ENCODE peak calls at places on chromosome 10, in seven cellular contexts. Q, D, N, K, P, H and L are unnamed samples.

GRCh38 chr10:124576526-124577420 is 115.2 kb downstream of the LHPP start:
- DNase-seq in Q (no peak), D (peak; percentile 35), N (no peak), K (peak; percentile 47), P (no peak), H (no peak), L (no peak)

GRCh38 chr10:94115725-94116124 is 122.0 kb downstream of the PLCE1 start:
- DNase-seq in Q (no peak), D (no peak), N (peak; percentile 40), K (no peak), P (no peak), H (no peak), L (no peak)

GRCh38 chr10:113732966-113733365 is 18.5 kb upstream of the PLEKHS1 start:
- DNase-seq in Q (no peak), D (no peak), N (no peak), K (no peak), P (no peak), H (no peak), L (no peak)

GRCh38 chr10:18689498-18689897 is 30.3 kb downstream of the ARL5B start:
- DNase-seq in Q (no peak), D (no peak), N (no peak), K (no peak), P (no peak), H (no peak), L (no peak)

GRCh38 chr10:14645239-14645960 is 129.3 kb downstream of the FAM107B start:
- DNase-seq in Q (no peak), D (no peak), N (no peak), K (no peak), P (no peak), H (no peak), L (no peak)

GRCh38 chr10:78193189-78193588 is 159.5 kb downstream of the RPS24 start:
- DNase-seq in Q (no peak), D (no peak), N (no peak), K (no peak), P (no peak), H (no peak), L (no peak)

GRCh38 chr10:127813290-127813689 is 76.3 kb downstream of the FOXI2 start:
- DNase-seq in Q (no peak), D (no peak), N (peak; percentile 16), K (no peak), P (no peak), H (no peak), L (no peak)

GRCh38 chr10:22693371-22693784 is 21.0 kb downstream of the PIP4K2A start:
- DNase-seq in Q (no peak), D (no peak), N (no peak), K (no peak), P (no peak), H (no peak), L (no peak)

GRCh38 chr10:78805176-78805575 is 263.6 kb upstream of the ZMIZ1 start:
- DNase-seq in Q (peak; percentile 84), D (peak; percentile 83), N (no peak), K (no peak), P (peak; percentile 40), H (no peak), L (peak; percentile 50)

GRCh38 chr10:127547997-127548396 is 1.1 kb upstream of the NPS start:
- DNase-seq in Q (no peak), D (no peak), N (no peak), K (no peak), P (no peak), H (no peak), L (no peak)

GRCh38 chr10:31926765-31927596 is 1.6 kb downstream of the ARHGAP12 start:
- DNase-seq in Q (no peak), D (no peak), N (no peak), K (no peak), P (no peak), H (no peak), L (no peak)

GRCh38 chr10:124470544-124471449 is 9.2 kb downstream of the LHPP start:
- DNase-seq in Q (no peak), D (no peak), N (no peak), K (no peak), P (no peak), H (no peak), L (no peak)

GRCh38 chr10:61903991-61904350 is 2.5 kb downstream of the ARID5B start:
- DNase-seq in Q (no peak), D (no peak), N (no peak), K (no peak), P (no peak), H (no peak), L (no peak)

DNA sequence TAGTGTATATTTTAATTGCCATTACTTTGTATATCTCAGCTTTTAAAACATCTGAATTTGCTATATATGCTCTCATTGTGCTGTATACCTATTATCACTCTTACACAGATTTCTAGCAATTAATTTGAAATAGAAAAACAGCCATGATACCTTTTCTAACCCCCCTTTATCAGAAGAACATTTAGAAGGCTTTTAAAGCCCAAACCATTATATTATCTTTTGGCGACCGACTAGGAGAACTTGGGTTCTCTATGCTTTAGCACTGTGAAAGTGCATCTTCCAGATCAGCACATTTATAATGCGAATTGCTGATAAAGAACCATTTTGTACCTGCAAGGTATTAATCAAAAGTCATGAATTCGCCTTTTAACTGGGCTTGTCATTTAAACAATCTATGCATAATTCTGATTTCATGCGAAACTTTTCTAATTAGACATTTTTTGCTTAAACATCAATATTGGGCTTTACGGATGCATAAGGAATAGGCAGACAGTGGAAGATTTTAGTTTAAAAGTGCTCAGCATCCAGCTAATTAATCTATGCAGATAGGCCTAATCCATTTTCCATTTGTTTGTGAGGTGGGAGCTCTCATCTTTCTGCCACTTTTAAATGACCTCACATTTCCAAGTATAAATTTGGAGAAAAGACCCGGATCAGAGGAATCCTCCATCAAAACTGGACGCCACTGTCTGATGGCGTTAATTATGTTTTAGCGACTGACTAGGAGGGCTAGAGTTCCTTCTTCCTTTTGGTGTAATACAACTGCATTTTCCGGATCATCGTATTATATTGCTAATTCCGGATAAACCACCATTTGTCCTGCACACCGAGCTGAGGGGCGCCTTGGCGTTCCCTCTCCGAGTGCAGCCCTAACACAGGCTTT is 1.1 kb upstream of the MLLT10 start:
- DNase-seq in Q (no peak), D (no peak), N (no peak), K (no peak), P (no peak), H (no peak), L (no peak)
- H3K27ac ChIP-seq in Q (peak overlapping the region; percentile 93), D (peak overlapping the region; percentile 99), N (peak overlapping the region; percentile 76), K (peak overlapping the region; percentile 97), P (peak overlapping the region; percentile 98), H (peak overlapping the region; percentile 96), L (peak overlapping the region; percentile 94)

GRCh38 chr10:101782811-101783735 is at the start of gene NPM3:
- DNase-seq in Q (peak; percentile 83), D (peak; percentile 89), N (peak; percentile 59), K (peak; percentile 94), P (peak; percentile 81), H (no peak), L (peak; percentile 86)
- TF ChIP-seq POLR2A in Q (no peak), D (no peak), N (peak; percentile 65), K (no peak), P (no peak), H (no peak), L (peak; percentile 18)

GRCh38 chr10:111923032-111923431 is 260.5 kb downstream of the GPAM start:
- DNase-seq in Q (no peak), D (no peak), N (no peak), K (no peak), P (no peak), H (no peak), L (no peak)

GRCh38 chr10:111921821-111922220 is 261.7 kb downstream of the GPAM start:
- DNase-seq in Q (no peak), D (no peak), N (no peak), K (no peak), P (no peak), H (no peak), L (no peak)

DNA sequence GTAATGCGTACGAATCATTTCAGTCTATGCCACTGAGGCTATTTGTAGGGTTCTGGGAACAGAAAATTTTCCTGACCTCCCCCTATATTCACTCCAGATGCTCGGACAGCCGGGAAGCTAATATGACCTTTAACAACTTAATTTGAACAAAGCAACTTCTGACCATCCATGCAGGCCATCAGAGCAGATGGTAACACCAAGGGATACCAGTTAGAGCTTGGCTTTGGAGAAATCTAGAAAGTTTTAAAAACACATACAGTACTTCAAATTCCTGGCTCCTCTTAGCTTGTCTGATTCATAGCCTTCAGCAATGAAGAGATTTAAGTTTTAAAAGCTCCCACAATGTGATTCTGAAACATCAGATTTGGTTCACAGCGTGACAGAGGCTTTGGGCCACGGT is 257.3 kb downstream of the GPAM start:
- DNase-seq in Q (no peak), D (no peak), N (no peak), K (no peak), P (no peak), H (no peak), L (no peak)
- TF ChIP-seq POLR2AphosphoS5 in Q (no peak), D (no peak), N (no peak), K (no peak), P (no peak), H (no peak), L (no peak)

GRCh38 chr10:86757110-86757790 is 831 bp downstream of the BMPR1A start:
- DNase-seq in Q (peak; percentile 26), D (peak; percentile 72), N (peak; percentile 29), K (peak; percentile 83), P (peak; percentile 31), H (no peak), L (peak; percentile 46)

GRCh38 chr10:86756511-86757109 is at the start of gene BMPR1A:
- DNase-seq in Q (peak; percentile 89), D (no peak), N (no peak), K (no peak), P (peak; percentile 91), H (no peak), L (no peak)

GRCh38 chr10:86755454-86755739 is 1.0 kb upstream of the BMPR1A start:
- DNase-seq in Q (no peak), D (no peak), N (no peak), K (no peak), P (no peak), H (no peak), L (no peak)

GRCh38 chr10:86753638-86754434 is 2.6 kb upstream of the BMPR1A start:
- DNase-seq in Q (peak; percentile 36), D (no peak), N (no peak), K (no peak), P (no peak), H (no peak), L (no peak)

DNA sequence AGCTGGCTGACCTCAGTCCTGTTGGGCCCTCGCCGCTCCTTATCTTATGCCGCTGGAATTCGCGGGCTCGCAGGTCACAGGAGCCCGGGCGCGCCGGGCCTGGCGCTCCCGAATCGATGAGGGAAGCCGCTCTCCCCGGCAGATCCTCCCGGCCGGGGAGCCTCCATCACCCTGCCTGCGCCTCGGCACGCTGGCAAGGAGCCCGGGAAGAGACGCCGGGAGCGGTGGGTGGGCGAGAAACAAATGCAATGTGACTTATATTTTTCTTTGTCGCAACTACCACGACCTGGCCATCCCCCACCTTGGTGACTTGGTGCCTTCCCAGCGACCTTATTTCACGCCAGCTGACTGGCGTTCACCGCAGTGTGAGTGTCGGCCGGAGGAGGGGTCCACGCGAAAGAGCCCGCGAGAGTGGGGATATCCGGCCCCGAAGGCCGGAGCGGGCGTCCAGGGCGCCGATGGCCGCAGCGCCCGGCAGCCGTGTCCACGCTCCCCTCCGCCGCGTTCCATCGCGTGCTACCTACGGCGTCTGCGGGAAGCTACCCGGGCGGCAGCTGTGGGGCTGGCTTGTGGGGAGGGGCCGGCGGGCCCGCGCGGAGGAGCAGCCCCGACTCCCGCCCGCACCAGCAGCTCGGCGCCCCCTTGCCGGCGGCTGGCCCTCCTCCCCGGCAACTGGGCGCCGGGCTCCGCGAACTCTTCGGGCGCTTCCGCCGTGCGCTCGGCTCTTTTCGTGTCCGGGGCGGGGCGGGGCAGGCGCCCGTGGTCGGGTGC is 494 bp upstream of the BMPR1A start:
- DNase-seq in Q (peak; percentile 61), D (peak; percentile 89), N (peak; percentile 59), K (peak; percentile 94), P (peak; percentile 90), H (peak; percentile 89), L (peak; percentile 93)
- H3K27ac ChIP-seq in Q (peak overlapping the region; percentile 96), D (peak overlapping the region; percentile 92), N (peak overlapping the region; percentile 98), K (peak overlapping the region; percentile 85), P (peak overlapping the region; percentile 98), H (peak overlapping the region; percentile 94), L (peak overlapping the region; percentile 98)

GRCh38 chr10:98463976-98464754 is 17.4 kb upstream of the HPS1 start:
- DNase-seq in Q (no peak), D (no peak), N (no peak), K (no peak), P (no peak), H (no peak), L (no peak)
- TF ChIP-seq POLR2A in Q (no peak), D (no peak), N (no peak), K (no peak), P (no peak), H (no peak), L (no peak)